ENCODE peak calls at places on chromosomes 12 and 14, in ten cellular contexts. B, A, N, D, S, J, U, X, T and C are unnamed samples.

GRCh38 chr14:60862283-60862682 is 118.6 kb downstream of the TRMT5 start:
- DNase-seq in B (no peak), A (peak), D (peak), J (no peak), N (no peak), U (peak), X (no peak), T (no peak), S (no peak), C (no peak)

GRCh38 chr12:9869307-9870161 is at the start of gene CLEC2B:
- DNase-seq in D (peak), X (peak), A (peak), N (peak), U (no peak), S (no peak), B (no peak), J (no peak), T (peak), C (no peak)

GRCh38 chr14:60589442-60589841 is 59.8 kb downstream of the SIX1 start:
- DNase-seq in X (no peak), U (no peak), T (no peak), N (no peak), J (no peak), D (no peak), A (no peak), B (no peak), S (no peak), C (no peak)

GRCh38 chr14:99118046-99118721 is 153.8 kb downstream of the BCL11B start:
- DNase-seq in N (no peak), S (no peak), A (no peak), T (no peak), D (no peak), X (no peak), B (no peak), J (no peak), U (no peak), C (peak)

GRCh38 chr14:23376477-23377200 is at the start of gene CMTM5:
- DNase-seq in T (no peak), B (no peak), J (peak), S (no peak), D (peak), U (no peak), X (no peak), N (no peak), A (no peak), C (peak)

GRCh38 chr12:24244801-24245200 is 295.3 kb upstream of the SOX5 start:
- DNase-seq in T (no peak), A (no peak), J (no peak), D (no peak), U (peak), X (peak), S (no peak), N (no peak), B (no peak), C (no peak)

GRCh38 chr12:94743174-94743573 is 92.8 kb upstream of the TMCC3 start:
- DNase-seq in J (no peak), X (no peak), B (no peak), U (no peak), S (no peak), A (no peak), T (no peak), D (no peak), N (no peak), C (no peak)

GRCh38 chr12:53180270-53180930 is at the start of the genes CSAD and ZNF740:
- DNase-seq in D (peak), J (peak), X (peak), S (peak), B (peak), N (peak), U (peak), T (peak), A (peak), C (peak)

GRCh38 chr14:104582649-104583048 is 3.1 kb downstream of the C14orf180 start:
- DNase-seq in S (no peak), U (no peak), B (no peak), A (no peak), T (no peak), D (no peak), X (no peak), J (peak), N (no peak), C (no peak)

GRCh38 chr12:82146740-82147139 is 211.4 kb downstream of the CCDC59 start:
- DNase-seq in X (no peak), A (no peak), S (no peak), J (no peak), T (no peak), D (no peak), U (no peak), N (no peak), B (no peak), C (peak)

GRCh38 chr14:100384819-100385813 is 62.0 kb downstream of the SLC25A47 start:
- DNase-seq in N (peak), U (peak), X (peak), A (no peak), T (peak), D (peak), B (no peak), S (no peak), J (no peak), C (peak)

GRCh38 chr14:68547305-68548193 is 245.3 kb downstream of the ZFP36L1 start:
- DNase-seq in X (peak), T (no peak), J (peak), N (peak), S (no peak), U (no peak), A (peak), B (no peak), D (no peak), C (no peak)

GRCh38 chr12:3520168-3520567 is 29.2 kb downstream of the PRMT8 start:
- DNase-seq in U (peak), D (no peak), A (no peak), J (peak), N (no peak), T (no peak), X (no peak), B (no peak), S (no peak), C (no peak)

GRCh38 chr14:63940387-63940786 is 87.6 kb downstream of the SYNE2 start:
- DNase-seq in U (no peak), J (no peak), T (no peak), A (no peak), D (no peak), N (no peak), X (no peak), S (no peak), B (no peak), C (no peak)

GRCh38 chr12:50351120-50352043 is 45.0 kb downstream of the FAM186A start:
- DNase-seq in S (no peak), B (no peak), N (no peak), A (no peak), J (peak), T (no peak), X (no peak), D (no peak), U (no peak), C (no peak)

GRCh38 chr12:27233814-27234213 is 10.3 kb upstream of the STK38L start:
- DNase-seq in N (no peak), A (no peak), U (no peak), B (no peak), J (no peak), X (no peak), D (no peak), S (no peak), T (no peak), C (peak)

GRCh38 chr14:85528882-85529585 is 910 bp upstream of the FLRT2 start:
- DNase-seq in S (no peak), B (no peak), J (peak), U (no peak), X (peak), D (no peak), A (no peak), T (peak), N (peak), C (peak)

GRCh38 chr12:52010152-52010622 is 3.4 kb downstream of the TAMALIN start:
- DNase-seq in U (no peak), B (no peak), D (peak), X (no peak), A (no peak), N (peak), J (peak), S (no peak), T (peak), C (peak)

GRCh38 chr12:131452444-131452860 is 258.4 kb upstream of the SFSWAP start:
- DNase-seq in X (no peak), A (no peak), J (no peak), D (no peak), B (peak), T (peak), N (no peak), U (no peak), S (no peak), C (peak)

GRCh38 chr12:16359512-16360491 is 12.4 kb downstream of the MGST1 start:
- DNase-seq in D (no peak), B (peak), A (no peak), T (peak), U (peak), N (peak), J (peak), S (no peak), X (peak), C (peak)

GRCh38 chr12:108457006-108457733 is 57.9 kb upstream of the FICD start:
- DNase-seq in B (no peak), T (peak), S (no peak), A (no peak), U (peak), D (peak), N (peak), J (no peak), X (peak), C (peak)

GRCh38 chr12:21330682-21331253 is 3.9 kb downstream of the SLCO1A2 start:
- DNase-seq in D (no peak), J (no peak), T (peak), B (no peak), X (no peak), N (peak), U (no peak), A (no peak), S (no peak), C (peak)

GRCh38 chr12:6375269-6376078 is at the start of gene SCNN1A:
- DNase-seq in J (peak), S (no peak), B (no peak), A (no peak), U (peak), D (no peak), N (no peak), X (peak), T (no peak), C (peak)

GRCh38 chr14:104106471-104106991 is 21.0 kb downstream of the ASPG start:
- DNase-seq in S (no peak), U (no peak), N (no peak), D (no peak), J (peak), B (no peak), X (no peak), A (no peak), T (no peak), C (no peak)

GRCh38 chr12:31324116-31324844 is 1.7 kb downstream of the SINHCAF start:
- DNase-seq in D (peak), B (peak), S (peak), X (peak), U (peak), J (peak), A (no peak), T (peak), N (peak), C (peak)

GRCh38 chr14:24070285-24071143 is 848 bp upstream of the CPNE6 start:
- DNase-seq in B (no peak), X (no peak), D (no peak), S (no peak), U (peak), A (no peak), J (no peak), T (no peak), N (no peak), C (no peak)

GRCh38 chr12:128823216-128823915 is 392 bp downstream of the SLC15A4 start:
- DNase-seq in S (no peak), N (peak), J (peak), U (peak), X (peak), B (peak), T (no peak), D (no peak), A (no peak), C (peak)